ENCODE peak calls at places on chromosomes 12 and 14, in nine cellular contexts. One of them, this sample, is unnamed.

GRCh38 chr14:52547027-52547426 is 5.3 kb downstream of the TXNDC16 start:
- DNase-seq in neural progenitor cell: no peak
- DNase-seq in Ammon's horn: no peak
- DNase-seq in effector memory CD8-positive, alpha-beta T cell: no peak
- DNase-seq in neuronal stem cell: no peak
- DNase-seq in D341Med: no peak
- DNase-seq in AG04450: no peak
- DNase-seq in ELF-1: no peak
- DNase-seq in bronchial epithelial cell: no peak
- DNase-seq in this sample: no peak

GRCh38 chr14:60249321-60250251 is 565 bp downstream of the PPM1A start:
- DNase-seq in neural progenitor cell: peak; percentile 95
- DNase-seq in Ammon's horn: peak; percentile 56
- DNase-seq in effector memory CD8-positive, alpha-beta T cell: peak; percentile 50
- DNase-seq in neuronal stem cell: peak; percentile 81
- DNase-seq in D341Med: peak; percentile 90
- DNase-seq in AG04450: no peak
- DNase-seq in ELF-1: peak; percentile 73
- DNase-seq in bronchial epithelial cell: peak; percentile 26
- DNase-seq in this sample: peak; percentile 76

GRCh38 chr12:108115746-108116125 is 13.4 kb upstream of the WSCD2 start:
- DNase-seq in neural progenitor cell: no peak
- DNase-seq in Ammon's horn: peak; percentile 8
- DNase-seq in effector memory CD8-positive, alpha-beta T cell: no peak
- DNase-seq in neuronal stem cell: no peak
- DNase-seq in D341Med: no peak
- DNase-seq in AG04450: no peak
- DNase-seq in ELF-1: no peak
- DNase-seq in bronchial epithelial cell: no peak
- DNase-seq in this sample: no peak

GRCh38 chr12:106091421-106091820 is 47.3 kb downstream of the NUAK1 start:
- DNase-seq in neural progenitor cell: no peak
- DNase-seq in Ammon's horn: no peak
- DNase-seq in effector memory CD8-positive, alpha-beta T cell: no peak
- DNase-seq in neuronal stem cell: no peak
- DNase-seq in D341Med: no peak
- DNase-seq in AG04450: no peak
- DNase-seq in ELF-1: no peak
- DNase-seq in bronchial epithelial cell: no peak
- DNase-seq in this sample: no peak

GRCh38 chr14:49405291-49405690 is 180.9 kb downstream of the RPS29 start:
- DNase-seq in neural progenitor cell: no peak
- DNase-seq in Ammon's horn: no peak
- DNase-seq in effector memory CD8-positive, alpha-beta T cell: no peak
- DNase-seq in neuronal stem cell: no peak
- DNase-seq in D341Med: no peak
- DNase-seq in AG04450: peak; percentile 3
- DNase-seq in ELF-1: no peak
- DNase-seq in bronchial epithelial cell: peak; percentile 17
- DNase-seq in this sample: no peak

GRCh38 chr12:337039-337438 is 52.1 kb downstream of the KDM5A start:
- DNase-seq in neural progenitor cell: no peak
- DNase-seq in Ammon's horn: no peak
- DNase-seq in effector memory CD8-positive, alpha-beta T cell: no peak
- DNase-seq in neuronal stem cell: no peak
- DNase-seq in D341Med: no peak
- DNase-seq in AG04450: no peak
- DNase-seq in ELF-1: no peak
- DNase-seq in bronchial epithelial cell: no peak
- DNase-seq in this sample: no peak

GRCh38 chr12:6056406-6057211 is 67.9 kb downstream of the VWF start:
- DNase-seq in neural progenitor cell: peak; percentile 67
- DNase-seq in Ammon's horn: no peak
- DNase-seq in effector memory CD8-positive, alpha-beta T cell: no peak
- DNase-seq in neuronal stem cell: no peak
- DNase-seq in D341Med: no peak
- DNase-seq in AG04450: no peak
- DNase-seq in ELF-1: peak; percentile 72
- DNase-seq in bronchial epithelial cell: no peak
- DNase-seq in this sample: no peak

GRCh38 chr12:109736552-109737108 is 23.0 kb downstream of the FAM222A start:
- DNase-seq in neural progenitor cell: peak; percentile 96
- DNase-seq in Ammon's horn: peak; percentile 43
- DNase-seq in effector memory CD8-positive, alpha-beta T cell: no peak
- DNase-seq in neuronal stem cell: peak; percentile 83
- DNase-seq in D341Med: no peak
- DNase-seq in AG04450: no peak
- DNase-seq in ELF-1: peak; percentile 91
- DNase-seq in bronchial epithelial cell: peak; percentile 29
- DNase-seq in this sample: no peak

GRCh38 chr14:100019156-100019882 is 45.9 kb upstream of the EVL start:
- DNase-seq in neural progenitor cell: peak; percentile 67
- DNase-seq in Ammon's horn: peak; percentile 70
- DNase-seq in effector memory CD8-positive, alpha-beta T cell: no peak
- DNase-seq in neuronal stem cell: no peak
- DNase-seq in D341Med: peak; percentile 79
- DNase-seq in AG04450: no peak
- DNase-seq in ELF-1: peak; percentile 52
- DNase-seq in bronchial epithelial cell: no peak
- DNase-seq in this sample: no peak

GRCh38 chr12:103085541-103085940 is 128.1 kb downstream of the ASCL1 start:
- DNase-seq in neural progenitor cell: peak; percentile 45
- DNase-seq in Ammon's horn: no peak
- DNase-seq in effector memory CD8-positive, alpha-beta T cell: no peak
- DNase-seq in neuronal stem cell: no peak
- DNase-seq in D341Med: no peak
- DNase-seq in AG04450: no peak
- DNase-seq in ELF-1: no peak
- DNase-seq in bronchial epithelial cell: no peak
- DNase-seq in this sample: no peak

GRCh38 chr12:50924131-50924438 is 28.3 kb upstream of the HIGD1C start:
- DNase-seq in neural progenitor cell: no peak
- DNase-seq in Ammon's horn: no peak
- DNase-seq in effector memory CD8-positive, alpha-beta T cell: no peak
- DNase-seq in neuronal stem cell: no peak
- DNase-seq in D341Med: no peak
- DNase-seq in AG04450: no peak
- DNase-seq in ELF-1: no peak
- DNase-seq in bronchial epithelial cell: no peak
- DNase-seq in this sample: no peak

GRCh38 chr14:101559624-101560533 is 1.4 kb upstream of the DIO3 start:
- DNase-seq in neural progenitor cell: peak; percentile 84
- DNase-seq in Ammon's horn: no peak
- DNase-seq in effector memory CD8-positive, alpha-beta T cell: no peak
- DNase-seq in neuronal stem cell: no peak
- DNase-seq in D341Med: peak; percentile 87
- DNase-seq in AG04450: no peak
- DNase-seq in ELF-1: peak; percentile 82
- DNase-seq in bronchial epithelial cell: no peak
- DNase-seq in this sample: no peak

GRCh38 chr14:61109288-61109687 is 128.2 kb downstream of the SLC38A6 start:
- DNase-seq in neural progenitor cell: no peak
- DNase-seq in Ammon's horn: no peak
- DNase-seq in effector memory CD8-positive, alpha-beta T cell: no peak
- DNase-seq in neuronal stem cell: no peak
- DNase-seq in D341Med: no peak
- DNase-seq in AG04450: no peak
- DNase-seq in ELF-1: peak; percentile 66
- DNase-seq in bronchial epithelial cell: no peak
- DNase-seq in this sample: no peak

GRCh38 chr12:59055204-59055839 is 135.0 kb upstream of the LRIG3 start:
- DNase-seq in neural progenitor cell: no peak
- DNase-seq in Ammon's horn: no peak
- DNase-seq in effector memory CD8-positive, alpha-beta T cell: no peak
- DNase-seq in neuronal stem cell: no peak
- DNase-seq in D341Med: no peak
- DNase-seq in AG04450: no peak
- DNase-seq in ELF-1: no peak
- DNase-seq in bronchial epithelial cell: peak; percentile 99
- DNase-seq in this sample: no peak

GRCh38 chr12:114547636-114548035 is 136.3 kb downstream of the TBX3 start:
- DNase-seq in neural progenitor cell: no peak
- DNase-seq in Ammon's horn: no peak
- DNase-seq in effector memory CD8-positive, alpha-beta T cell: no peak
- DNase-seq in neuronal stem cell: no peak
- DNase-seq in D341Med: no peak
- DNase-seq in AG04450: no peak
- DNase-seq in ELF-1: no peak
- DNase-seq in bronchial epithelial cell: no peak
- DNase-seq in this sample: no peak

GRCh38 chr12:95173392-95174251 is 43.6 kb downstream of the FGD6 start:
- DNase-seq in neural progenitor cell: no peak
- DNase-seq in Ammon's horn: peak; percentile 38
- DNase-seq in effector memory CD8-positive, alpha-beta T cell: no peak
- DNase-seq in neuronal stem cell: no peak
- DNase-seq in D341Med: no peak
- DNase-seq in AG04450: peak; percentile 81
- DNase-seq in ELF-1: no peak
- DNase-seq in bronchial epithelial cell: peak; percentile 92
- DNase-seq in this sample: no peak

GRCh38 chr14:98962118-98962517 is 309.9 kb downstream of the BCL11B start:
- DNase-seq in neural progenitor cell: no peak
- DNase-seq in Ammon's horn: no peak
- DNase-seq in effector memory CD8-positive, alpha-beta T cell: no peak
- DNase-seq in neuronal stem cell: no peak
- DNase-seq in D341Med: no peak
- DNase-seq in AG04450: no peak
- DNase-seq in ELF-1: no peak
- DNase-seq in bronchial epithelial cell: no peak
- DNase-seq in this sample: no peak

This sample was measured in CD4-positive, alpha-beta memory T cell.